ENCODE peak calls at places on chromosomes 4 and X, in seven cellular contexts. One of them, this sample, is unnamed. For H3K9me3, the result is how much of the 10 kb centered on the place peaks cover.

GRCh38 chrX:14032383-14032782 is 2.7 kb upstream of the GEMIN8 start:
- DNase-seq in CD4-positive, alpha-beta memory T cell: peak
- DNase-seq in IMR-90: peak
- DNase-seq in CD8-positive, alpha-beta T cell: peak
- DNase-seq in psoas muscle: no peak
- DNase-seq in body of pancreas: peak
- DNase-seq in right lobe of liver: no peak
- DNase-seq in this sample: peak

GRCh38 chrX:1006156-1006730 is 206.2 kb downstream of the CRLF2 start:
- DNase-seq in CD4-positive, alpha-beta memory T cell: no peak
- DNase-seq in IMR-90: no peak
- DNase-seq in CD8-positive, alpha-beta T cell: no peak
- DNase-seq in psoas muscle: no peak
- DNase-seq in body of pancreas: no peak
- DNase-seq in right lobe of liver: no peak
- DNase-seq in this sample: no peak

GRCh38 chrX:107629533-107629909 is 1.2 kb downstream of the PRPS1 start:
- DNase-seq in CD4-positive, alpha-beta memory T cell: peak
- DNase-seq in IMR-90: peak
- DNase-seq in CD8-positive, alpha-beta T cell: no peak
- DNase-seq in psoas muscle: no peak
- DNase-seq in body of pancreas: peak
- DNase-seq in right lobe of liver: no peak
- DNase-seq in this sample: no peak

GRCh38 chrX:118345401-118346257 is at the start of gene WDR44:
- DNase-seq in CD4-positive, alpha-beta memory T cell: peak
- DNase-seq in IMR-90: peak
- DNase-seq in CD8-positive, alpha-beta T cell: peak
- DNase-seq in psoas muscle: peak
- DNase-seq in body of pancreas: peak
- DNase-seq in right lobe of liver: peak
- DNase-seq in this sample: peak

GRCh38 chr4:66741081-66741480 is 804.2 kb downstream of the CENPC start:
- DNase-seq in CD4-positive, alpha-beta memory T cell: no peak
- DNase-seq in IMR-90: no peak
- DNase-seq in CD8-positive, alpha-beta T cell: no peak
- DNase-seq in psoas muscle: no peak
- DNase-seq in body of pancreas: no peak
- DNase-seq in right lobe of liver: no peak
- DNase-seq in this sample: no peak

GRCh38 chr4:98046665-98047064 is 96.6 kb downstream of the STPG2 start:
- DNase-seq in CD4-positive, alpha-beta memory T cell: no peak
- DNase-seq in IMR-90: no peak
- DNase-seq in CD8-positive, alpha-beta T cell: no peak
- DNase-seq in psoas muscle: no peak
- DNase-seq in body of pancreas: no peak
- DNase-seq in right lobe of liver: no peak
- DNase-seq in this sample: no peak

GRCh38 chrX:118153270-118153669 is 36.7 kb upstream of the KLHL13 start:
- DNase-seq in CD4-positive, alpha-beta memory T cell: no peak
- DNase-seq in IMR-90: no peak
- DNase-seq in CD8-positive, alpha-beta T cell: no peak
- DNase-seq in psoas muscle: no peak
- DNase-seq in body of pancreas: no peak
- DNase-seq in right lobe of liver: no peak
- DNase-seq in this sample: no peak

GRCh38 chrX:38375888-38376287 is 23.5 kb downstream of the OTC start:
- DNase-seq in CD4-positive, alpha-beta memory T cell: no peak
- DNase-seq in IMR-90: no peak
- DNase-seq in CD8-positive, alpha-beta T cell: no peak
- DNase-seq in psoas muscle: no peak
- DNase-seq in body of pancreas: peak
- DNase-seq in right lobe of liver: no peak
- DNase-seq in this sample: no peak

GRCh38 chr4:112647785-112648184 is 10.8 kb downstream of the LARP7 start:
- DNase-seq in CD4-positive, alpha-beta memory T cell: no peak
- DNase-seq in IMR-90: no peak
- DNase-seq in CD8-positive, alpha-beta T cell: no peak
- DNase-seq in psoas muscle: no peak
- DNase-seq in body of pancreas: no peak
- DNase-seq in right lobe of liver: no peak
- DNase-seq in this sample: no peak

GRCh38 chr4:150960079-150960478 is 55.0 kb downstream of the LRBA start:
- DNase-seq in CD4-positive, alpha-beta memory T cell: no peak
- DNase-seq in IMR-90: peak
- DNase-seq in CD8-positive, alpha-beta T cell: no peak
- DNase-seq in psoas muscle: no peak
- DNase-seq in body of pancreas: no peak
- DNase-seq in right lobe of liver: no peak
- DNase-seq in this sample: no peak

GRCh38 chr4:33959519-33959918 is 2284.8 kb downstream of the ARAP2 start:
- DNase-seq in CD4-positive, alpha-beta memory T cell: no peak
- DNase-seq in IMR-90: no peak
- DNase-seq in CD8-positive, alpha-beta T cell: no peak
- DNase-seq in psoas muscle: no peak
- DNase-seq in body of pancreas: no peak
- DNase-seq in right lobe of liver: no peak
- DNase-seq in this sample: no peak

GRCh38 chr4:108794136-108794535 is 31.3 kb upstream of the ETNPPL start:
- DNase-seq in CD4-positive, alpha-beta memory T cell: no peak
- DNase-seq in IMR-90: peak
- DNase-seq in CD8-positive, alpha-beta T cell: no peak
- DNase-seq in psoas muscle: no peak
- DNase-seq in body of pancreas: no peak
- DNase-seq in right lobe of liver: peak
- DNase-seq in this sample: no peak

GRCh38 chr4:42627887-42628646 is 28.8 kb downstream of the ATP8A1 start:
- DNase-seq in CD4-positive, alpha-beta memory T cell: peak
- DNase-seq in IMR-90: no peak
- DNase-seq in CD8-positive, alpha-beta T cell: peak
- DNase-seq in psoas muscle: peak
- DNase-seq in body of pancreas: peak
- DNase-seq in right lobe of liver: no peak
- DNase-seq in this sample: peak

GRCh38 chr4:146346276-146346675 is 131.9 kb downstream of the REELD1 start:
- DNase-seq in CD4-positive, alpha-beta memory T cell: no peak
- DNase-seq in IMR-90: no peak
- DNase-seq in CD8-positive, alpha-beta T cell: no peak
- DNase-seq in psoas muscle: no peak
- DNase-seq in body of pancreas: no peak
- DNase-seq in right lobe of liver: no peak
- DNase-seq in this sample: no peak

GRCh38 chr4:26093561-26093960 is 179.5 kb downstream of the SMIM20 start:
- DNase-seq in CD4-positive, alpha-beta memory T cell: no peak
- DNase-seq in IMR-90: no peak
- DNase-seq in CD8-positive, alpha-beta T cell: no peak
- DNase-seq in psoas muscle: no peak
- DNase-seq in body of pancreas: no peak
- DNase-seq in right lobe of liver: no peak
- DNase-seq in this sample: no peak

GRCh38 chrX:13164611-13165010 is 120.2 kb upstream of the FAM9C start:
- DNase-seq in CD4-positive, alpha-beta memory T cell: no peak
- DNase-seq in IMR-90: no peak
- DNase-seq in CD8-positive, alpha-beta T cell: no peak
- DNase-seq in psoas muscle: no peak
- DNase-seq in body of pancreas: no peak
- DNase-seq in right lobe of liver: no peak
- DNase-seq in this sample: no peak

GRCh38 chr4:187840814-187841213 is 154.8 kb upstream of the ZFP42 start:
- DNase-seq in CD4-positive, alpha-beta memory T cell: no peak
- DNase-seq in IMR-90: peak
- DNase-seq in CD8-positive, alpha-beta T cell: no peak
- DNase-seq in psoas muscle: no peak
- DNase-seq in body of pancreas: no peak
- DNase-seq in right lobe of liver: no peak
- DNase-seq in this sample: no peak

GRCh38 chrX:77087529-77088169 is 359.5 kb upstream of the FGF16 start:
- DNase-seq in CD4-positive, alpha-beta memory T cell: no peak
- DNase-seq in IMR-90: peak
- DNase-seq in CD8-positive, alpha-beta T cell: no peak
- DNase-seq in psoas muscle: peak
- DNase-seq in body of pancreas: peak
- DNase-seq in right lobe of liver: peak
- DNase-seq in this sample: no peak

GRCh38 chrX:136541294-136541693 is 9.3 kb downstream of the VGLL1 start:
- DNase-seq in CD4-positive, alpha-beta memory T cell: no peak
- DNase-seq in IMR-90: no peak
- DNase-seq in CD8-positive, alpha-beta T cell: no peak
- DNase-seq in psoas muscle: no peak
- DNase-seq in body of pancreas: no peak
- DNase-seq in right lobe of liver: no peak
- DNase-seq in this sample: no peak

GRCh38 chr4:77385124-77385969 is 220.3 kb upstream of the CXCL13 start:
- DNase-seq in CD4-positive, alpha-beta memory T cell: peak
- DNase-seq in IMR-90: peak
- DNase-seq in CD8-positive, alpha-beta T cell: peak
- DNase-seq in psoas muscle: peak
- DNase-seq in body of pancreas: peak
- DNase-seq in right lobe of liver: peak
- DNase-seq in this sample: no peak

GRCh38 chr4:70666369-70666768 is at the start of gene JCHAIN:
- DNase-seq in CD4-positive, alpha-beta memory T cell: no peak
- DNase-seq in IMR-90: peak
- DNase-seq in CD8-positive, alpha-beta T cell: no peak
- DNase-seq in psoas muscle: no peak
- DNase-seq in body of pancreas: no peak
- DNase-seq in right lobe of liver: no peak
- DNase-seq in this sample: no peak

DNA sequence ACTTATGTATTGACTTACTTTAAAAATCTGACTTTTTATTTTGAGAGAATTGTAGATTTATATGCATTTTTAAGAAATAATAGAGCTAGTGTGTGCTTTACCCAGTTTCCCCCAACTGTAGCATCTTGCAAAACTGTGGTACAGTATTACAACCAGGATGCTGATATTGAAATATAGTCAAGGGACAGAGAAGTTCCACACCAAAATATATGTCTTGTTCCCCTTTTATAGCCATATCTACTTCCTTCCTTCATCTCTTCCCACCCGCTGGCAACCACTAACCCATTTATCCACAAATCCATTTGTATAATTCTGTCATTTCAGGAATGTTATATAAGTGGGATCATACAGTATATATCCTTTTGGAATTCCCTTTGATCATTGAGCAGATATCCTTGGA is 16.8 kb downstream of the KDM6A start:
- DNase-seq in CD4-positive, alpha-beta memory T cell: no peak
- DNase-seq in IMR-90: no peak
- DNase-seq in CD8-positive, alpha-beta T cell: no peak
- DNase-seq in psoas muscle: no peak
- DNase-seq in body of pancreas: no peak
- DNase-seq in right lobe of liver: no peak
- DNase-seq in this sample: no peak
- H3K9me3 ChIP-seq in CD4-positive, alpha-beta memory T cell: under half
- H3K9me3 ChIP-seq in IMR-90: under half
- H3K9me3 ChIP-seq in CD8-positive, alpha-beta T cell: under half
- H3K9me3 ChIP-seq in psoas muscle: under half
- H3K9me3 ChIP-seq in body of pancreas: under half
- H3K9me3 ChIP-seq in right lobe of liver: under half
- H3K9me3 ChIP-seq in this sample: under half

DNA sequence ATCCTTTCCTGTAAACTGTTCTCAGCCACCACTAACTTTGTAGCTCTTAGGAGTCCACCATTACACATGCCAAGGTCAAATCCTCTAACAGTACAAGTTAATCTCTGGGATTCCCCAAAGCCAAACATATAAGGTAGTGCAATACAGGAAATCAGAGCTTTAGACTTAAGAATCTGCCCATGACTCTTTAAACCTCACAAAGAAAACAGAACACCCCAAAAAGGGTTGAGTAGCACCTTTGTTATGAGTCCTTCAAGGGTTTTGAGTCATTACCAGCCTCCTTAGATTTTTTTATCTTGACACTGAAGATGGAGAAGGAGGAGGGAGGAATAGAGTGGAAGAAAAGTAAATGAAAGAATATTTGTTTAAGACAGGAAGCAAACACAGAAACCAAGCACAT is 243.9 kb upstream of the SPANXN1 start:
- DNase-seq in CD4-positive, alpha-beta memory T cell: no peak
- DNase-seq in IMR-90: no peak
- DNase-seq in CD8-positive, alpha-beta T cell: no peak
- DNase-seq in psoas muscle: no peak
- DNase-seq in body of pancreas: no peak
- DNase-seq in right lobe of liver: no peak
- DNase-seq in this sample: no peak
- H3K9me3 ChIP-seq in CD4-positive, alpha-beta memory T cell: under half
- H3K9me3 ChIP-seq in IMR-90: under half
- H3K9me3 ChIP-seq in CD8-positive, alpha-beta T cell: under half
- H3K9me3 ChIP-seq in psoas muscle: under half
- H3K9me3 ChIP-seq in body of pancreas: under half
- H3K9me3 ChIP-seq in right lobe of liver: under half
- H3K9me3 ChIP-seq in this sample: under half

DNA sequence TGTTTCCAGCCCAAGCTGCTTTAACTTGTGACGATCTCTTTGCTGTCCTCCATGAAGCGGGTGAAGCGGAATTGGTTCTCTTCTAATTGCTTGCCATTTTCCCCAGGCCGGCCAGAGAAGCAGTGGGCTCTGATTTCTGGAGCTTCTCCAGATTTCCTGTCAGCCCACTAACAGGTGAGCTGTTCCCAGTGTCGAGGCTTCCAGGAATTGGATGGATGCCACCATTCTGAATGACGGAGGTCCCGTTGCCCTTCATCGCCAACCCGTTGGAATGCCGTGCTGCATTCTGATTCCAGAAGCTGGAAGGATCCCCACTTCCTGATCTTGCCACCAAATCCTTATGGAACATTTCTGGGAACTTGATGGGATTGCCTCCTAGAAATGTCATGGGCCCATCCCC is 31.0 kb downstream of the PAGE1 start:
- DNase-seq in CD4-positive, alpha-beta memory T cell: no peak
- DNase-seq in IMR-90: no peak
- DNase-seq in CD8-positive, alpha-beta T cell: no peak
- DNase-seq in psoas muscle: no peak
- DNase-seq in body of pancreas: peak
- DNase-seq in right lobe of liver: no peak
- DNase-seq in this sample: no peak
- H3K9me3 ChIP-seq in CD4-positive, alpha-beta memory T cell: under half
- H3K9me3 ChIP-seq in IMR-90: under half
- H3K9me3 ChIP-seq in CD8-positive, alpha-beta T cell: under half
- H3K9me3 ChIP-seq in psoas muscle: under half
- H3K9me3 ChIP-seq in body of pancreas: under half
- H3K9me3 ChIP-seq in right lobe of liver: under half
- H3K9me3 ChIP-seq in this sample: under half

GRCh38 chrX:46500054-46500453 is 45.2 kb downstream of the ZNF674 start:
- DNase-seq in CD4-positive, alpha-beta memory T cell: no peak
- DNase-seq in IMR-90: no peak
- DNase-seq in CD8-positive, alpha-beta T cell: no peak
- DNase-seq in psoas muscle: no peak
- DNase-seq in body of pancreas: no peak
- DNase-seq in right lobe of liver: no peak
- DNase-seq in this sample: no peak

GRCh38 chrX:46506076-46506475 is 39.1 kb downstream of the ZNF674 start:
- DNase-seq in CD4-positive, alpha-beta memory T cell: no peak
- DNase-seq in IMR-90: no peak
- DNase-seq in CD8-positive, alpha-beta T cell: no peak
- DNase-seq in psoas muscle: no peak
- DNase-seq in body of pancreas: no peak
- DNase-seq in right lobe of liver: no peak
- DNase-seq in this sample: no peak

DNA sequence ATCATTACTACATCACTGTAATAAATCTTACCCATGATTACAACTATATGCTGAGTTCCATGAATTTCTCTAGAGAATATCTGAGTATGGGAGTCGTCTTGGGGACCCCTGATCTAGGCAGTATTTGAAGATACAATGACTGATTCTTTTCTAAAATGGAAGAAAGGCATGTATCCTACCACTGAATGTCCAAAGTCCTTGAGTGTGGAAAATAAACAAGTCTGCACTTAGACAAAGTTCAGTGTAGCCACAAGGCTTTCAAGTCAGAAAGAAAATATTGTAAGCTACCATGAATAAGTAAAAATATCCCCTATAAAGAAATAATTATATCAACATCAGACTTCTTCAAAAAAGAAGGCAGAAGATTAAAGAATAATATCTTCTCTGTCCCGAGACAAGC is 42.4 kb downstream of the ZNF674 start:
- DNase-seq in CD4-positive, alpha-beta memory T cell: no peak
- DNase-seq in IMR-90: no peak
- DNase-seq in CD8-positive, alpha-beta T cell: no peak
- DNase-seq in psoas muscle: no peak
- DNase-seq in body of pancreas: no peak
- DNase-seq in right lobe of liver: no peak
- DNase-seq in this sample: no peak
- H3K9me3 ChIP-seq in CD4-positive, alpha-beta memory T cell: under half
- H3K9me3 ChIP-seq in IMR-90: under half
- H3K9me3 ChIP-seq in CD8-positive, alpha-beta T cell: under half
- H3K9me3 ChIP-seq in psoas muscle: under half
- H3K9me3 ChIP-seq in body of pancreas: under half
- H3K9me3 ChIP-seq in right lobe of liver: under half
- H3K9me3 ChIP-seq in this sample: under half